ENCODE peak calls at places on chromosome 18, in five cellular contexts. Z is brain microvascular endothelial cell, Q is choroid plexus epithelial cell, R is heart right ventricle, G is osteocyte. T is an unnamed sample.
A peak's percentile ranks its signal among the peaks of the same experiment; 100 is the strongest.

GRCh38 chr18:77077836-77078456 is 54.6 kb downstream of the MBP start:
- DNase-seq in Z (peak; percentile 78), Q (peak; percentile 82), G (no peak), R (no peak), T (no peak)

GRCh38 chr18:3525870-3526420 is 76.0 kb downstream of the TGIF1 start:
- DNase-seq in Z (no peak), R (no peak), G (no peak), Q (peak; percentile 17), T (no peak)

GRCh38 chr18:58716046-58716766 is 44.9 kb downstream of the MALT1 start:
- DNase-seq in Z (peak; percentile 43), Q (peak; percentile 21), R (no peak), G (no peak), T (no peak)

GRCh38 chr18:69968073-69968472 is 20.4 kb upstream of the CD226 start:
- DNase-seq in R (no peak), G (no peak), Z (no peak), Q (no peak), T (peak; percentile 72)

GRCh38 chr18:26088482-26088881 is 1.9 kb downstream of the SS18 start:
- DNase-seq in Q (peak; percentile 12), G (no peak), R (no peak), Z (no peak), T (no peak)

GRCh38 chr18:1018211-1018651 is 113.6 kb downstream of the ADCYAP1 start:
- DNase-seq in G (no peak), Q (peak; percentile 15), R (no peak), Z (no peak), T (no peak)

GRCh38 chr18:59276047-59276446 is 2.8 kb upstream of the RAX start:
- DNase-seq in G (no peak), R (no peak), Q (no peak), Z (no peak), T (no peak)

GRCh38 chr18:44229693-44230108 is 451.0 kb upstream of the SETBP1 start:
- DNase-seq in G (no peak), Z (peak; percentile 18), Q (peak; percentile 48), R (peak; percentile 79), T (no peak)

DNA sequence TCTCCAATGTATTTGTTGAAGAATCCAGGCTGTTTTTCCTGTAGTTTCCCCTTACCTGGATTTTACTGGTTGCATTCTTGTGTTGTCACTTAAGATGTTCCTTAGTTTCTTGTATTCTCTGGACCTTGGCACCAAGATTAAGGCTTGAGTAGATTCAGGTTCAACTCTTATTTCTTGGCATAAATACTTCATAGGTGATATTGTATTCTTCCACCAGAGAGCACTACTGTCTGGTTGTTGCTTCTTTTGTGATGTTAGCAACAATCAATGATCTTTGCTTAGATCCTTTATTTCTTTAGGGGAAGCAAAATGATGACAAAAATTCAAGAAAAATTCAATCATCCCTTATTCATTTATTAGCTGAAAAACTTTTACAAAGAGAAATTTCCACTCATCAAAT is 211.1 kb downstream of the LOXHD1 start:
- DNase-seq in G (no peak), R (no peak), Q (no peak), Z (no peak), T (no peak)
- TF ChIP-seq CTCF in G (no peak), R (no peak), Q (no peak), Z (no peak), T (no peak)

GRCh38 chr18:35322486-35323258 is 21.5 kb downstream of the ZNF24 start:
- DNase-seq in Z (no peak), R (no peak), Q (no peak), G (no peak), T (no peak)
- TF ChIP-seq CTCF in Z (no peak), R (no peak), Q (no peak), G (no peak), T (no peak)

DNA sequence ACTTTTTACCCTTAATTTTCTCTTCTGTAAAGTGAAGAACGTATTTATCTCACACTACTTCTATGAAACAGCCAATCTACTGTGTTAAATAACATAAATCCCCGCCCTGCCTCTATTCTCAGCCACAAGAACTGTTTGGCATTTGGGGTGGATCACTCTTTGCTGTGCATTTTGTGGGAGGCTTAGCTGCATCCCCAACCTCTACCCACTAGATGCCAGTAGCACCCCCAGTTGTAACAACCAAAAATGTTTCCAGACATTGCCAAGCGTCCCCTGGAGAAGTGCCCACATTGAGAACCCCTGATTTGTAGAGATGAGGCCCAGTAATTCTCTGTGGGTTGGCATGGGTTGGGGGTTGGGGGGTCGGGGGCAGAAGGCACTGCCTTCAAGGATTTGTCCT is 94.7 kb upstream of the BOD1L2 start:
- DNase-seq in R (no peak), Q (no peak), Z (no peak), G (no peak), T (no peak)
- TF ChIP-seq CTCF in R (no peak), Q (no peak), Z (no peak), G (no peak), T (no peak)

GRCh38 chr18:7000484-7001096 is 117.0 kb downstream of the LAMA1 start:
- DNase-seq in G (no peak), R (no peak), Q (peak; percentile 53), Z (peak; percentile 16), T (no peak)
- TF ChIP-seq CTCF in G (peak; percentile 62), R (peak; percentile 31), Q (peak; percentile 69), Z (peak; percentile 63), T (peak; percentile 39)

T was measured in BE2C.